ENCODE peak calls at places on chromosomes 2 and 18, in nine cellular contexts. B is GM13976, R is A549, X is brain microvascular endothelial cell, Q is gastrocnemius medialis, L is progenitor cell of endocrine pancreas, S is GM12865, E is pancreas, Z is IMR-90. P is an unnamed sample.

GRCh38 chr2:14975401-14975800 is 342.9 kb downstream of the LRATD1 start:
- DNase-seq in X (no peak), B (no peak), L (no peak), Z (peak; percentile 9), E (no peak), R (no peak), S (no peak), Q (no peak), P (no peak)

GRCh38 chr2:20422679-20423271 is 24.1 kb upstream of the RHOB start:
- DNase-seq in Z (peak; percentile 51), R (peak; percentile 39), Q (no peak), S (peak; percentile 54), L (peak; percentile 6), X (no peak), E (no peak), B (peak; percentile 57), P (no peak)

GRCh38 chr2:55051026-55051866 is 995 bp upstream of the RTN4 start:
- DNase-seq in Q (peak; percentile 58), Z (peak; percentile 100), L (no peak), X (peak; percentile 98), E (no peak), R (peak; percentile 96), B (no peak), S (peak; percentile 42), P (no peak)

GRCh38 chr2:215460682-215461081 is 24.8 kb upstream of the FN1 start:
- DNase-seq in B (no peak), L (no peak), Q (no peak), E (no peak), R (no peak), Z (peak; percentile 97), X (peak; percentile 91), S (no peak), P (no peak)

GRCh38 chr2:101998556-101999121 is 6.9 kb downstream of the IL1R2 start:
- DNase-seq in X (no peak), E (no peak), S (peak; percentile 62), Z (no peak), B (no peak), R (no peak), L (no peak), Q (no peak), P (no peak)

GRCh38 chr2:2739231-2739795 is 408.2 kb upstream of the MYT1L start:
- DNase-seq in S (no peak), E (no peak), B (no peak), L (no peak), Z (no peak), Q (no peak), R (no peak), X (no peak), P (no peak)

GRCh38 chr2:19801367-19802087 is 100.3 kb downstream of the TTC32 start:
- DNase-seq in B (no peak), L (no peak), Z (peak; percentile 98), E (peak; percentile 51), S (no peak), X (peak; percentile 96), Q (peak; percentile 94), R (peak; percentile 94), P (no peak)

GRCh38 chr2:23502096-23502495 is 117.1 kb downstream of the KLHL29 start:
- DNase-seq in L (no peak), X (no peak), S (no peak), E (no peak), Q (no peak), Z (no peak), R (no peak), B (no peak), P (no peak)

GRCh38 chr18:10381951-10382350 is 72.5 kb upstream of the APCDD1 start:
- DNase-seq in X (no peak), S (no peak), Q (no peak), R (no peak), L (no peak), B (no peak), E (no peak), Z (peak; percentile 66), P (no peak)

GRCh38 chr2:23204650-23205049 is 180.3 kb upstream of the KLHL29 start:
- DNase-seq in E (no peak), B (no peak), R (no peak), X (no peak), L (no peak), S (no peak), Q (no peak), Z (no peak), P (no peak)

GRCh38 chr2:151363709-151364108 is 6.3 kb downstream of the TNFAIP6 start:
- DNase-seq in E (no peak), Q (peak; percentile 5), B (peak; percentile 58), S (peak; percentile 91), R (no peak), X (no peak), L (no peak), Z (no peak), P (no peak)

GRCh38 chr2:134762508-134762907 is 43.7 kb upstream of the TMEM163 start:
- DNase-seq in L (no peak), Z (no peak), X (no peak), B (no peak), R (no peak), Q (no peak), S (no peak), E (peak; percentile 57), P (no peak)

GRCh38 chr2:130728007-130728454 is 839 bp upstream of the GPR148 start:
- DNase-seq in L (no peak), Q (no peak), B (peak; percentile 45), S (peak; percentile 18), X (no peak), R (peak; percentile 15), E (peak; percentile 63), Z (no peak), P (no peak)

GRCh38 chr2:151947524-151948165 is 119.4 kb upstream of the ARL5A start:
- DNase-seq in X (peak; percentile 11), Z (no peak), L (no peak), R (no peak), S (peak; percentile 16), E (no peak), Q (peak; percentile 39), B (no peak), P (no peak)

GRCh38 chr2:63849381-63850203 is 7.9 kb downstream of the UGP2 start:
- DNase-seq in B (no peak), X (no peak), Q (no peak), Z (no peak), S (no peak), R (no peak), L (no peak), E (no peak), P (no peak)

GRCh38 chr18:45688113-45688512 is 35.9 kb upstream of the SLC14A1 start:
- DNase-seq in E (no peak), S (no peak), R (no peak), X (peak; percentile 40), L (no peak), B (no peak), Q (no peak), Z (peak; percentile 48), P (no peak)

GRCh38 chr2:60819155-60819862 is 62.1 kb upstream of the REL start:
- DNase-seq in S (no peak), Z (no peak), B (no peak), L (no peak), R (no peak), Q (no peak), X (no peak), E (no peak), P (no peak)

GRCh38 chr2:42252464-42252863 is 83.3 kb downstream of the EML4 start:
- DNase-seq in Z (no peak), E (no peak), S (no peak), Q (no peak), L (no peak), B (peak; percentile 36), X (no peak), R (no peak), P (no peak)

GRCh38 chr2:74511104-74511989 is 2.9 kb upstream of the TLX2 start:
- DNase-seq in X (no peak), S (no peak), B (no peak), L (no peak), E (no peak), Q (no peak), R (no peak), Z (peak; percentile 37), P (no peak)

GRCh38 chr2:9158786-9159779 is 47.5 kb upstream of the ASAP2 start:
- DNase-seq in Q (no peak), E (no peak), Z (no peak), B (no peak), L (no peak), S (no peak), X (no peak), R (no peak), P (no peak)

GRCh38 chr2:176105078-176105726 is 1.9 kb upstream of the HOXD11 start:
- DNase-seq in E (no peak), X (no peak), Z (no peak), R (no peak), B (no peak), L (no peak), Q (no peak), S (no peak), P (no peak)
- TF ChIP-seq CTCF in E (no peak), X (no peak), Z (no peak), R (no peak), B (no peak), L (no peak), Q (no peak), S (no peak), P (no peak)

DNA sequence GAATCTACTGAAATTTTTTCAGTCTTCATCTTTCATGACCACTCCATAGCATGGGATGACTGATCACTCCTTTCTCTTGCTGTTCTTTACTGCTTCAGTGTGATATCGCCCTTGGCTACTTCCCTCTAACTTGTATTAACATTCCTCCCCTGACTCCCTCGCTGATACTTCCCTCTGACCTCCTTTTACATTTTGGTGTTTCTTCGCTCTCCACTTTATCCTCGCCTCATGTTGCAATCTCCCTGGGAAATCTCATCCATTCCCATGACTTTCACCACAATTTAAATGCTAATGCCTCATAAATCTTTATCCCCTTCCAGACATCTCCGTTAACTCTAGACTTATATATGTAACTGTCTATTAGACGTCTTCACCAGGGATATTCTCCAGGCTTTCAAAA is 167.3 kb downstream of the IKZF2 start:
- DNase-seq in R (no peak), X (no peak), L (no peak), Z (no peak), S (no peak), B (no peak), Q (no peak), E (no peak), P (no peak)
- TF ChIP-seq CTCF in R (no peak), X (no peak), L (no peak), Z (no peak), S (no peak), B (no peak), Q (no peak), E (no peak), P (no peak)

GRCh38 chr2:202491514-202491913 is 115.4 kb downstream of the BMPR2 start:
- DNase-seq in B (no peak), Q (no peak), L (no peak), S (no peak), X (no peak), Z (no peak), R (no peak), E (no peak), P (no peak)
- TF ChIP-seq CTCF in B (no peak), Q (no peak), L (no peak), S (no peak), X (no peak), Z (peak; percentile 9), R (no peak), E (no peak), P (no peak)

DNA sequence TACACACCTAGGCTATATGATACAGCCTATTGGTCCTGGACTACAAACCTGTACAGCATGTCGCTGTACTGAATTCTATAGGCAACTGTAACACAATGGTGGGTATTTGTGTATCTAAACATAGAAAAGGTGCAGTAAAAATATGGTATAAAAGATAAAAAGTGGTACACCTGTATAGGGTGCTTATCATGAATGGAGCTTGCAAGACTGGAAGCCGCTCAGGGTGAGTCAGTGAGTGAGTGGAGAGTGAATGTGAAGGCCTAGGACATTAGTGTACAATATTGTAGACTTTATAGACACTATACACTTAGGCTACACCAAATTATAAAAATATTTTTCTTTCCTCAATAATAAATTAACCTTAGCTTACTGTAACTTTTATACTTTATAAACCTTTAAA is 41.8 kb downstream of the RASGRP3 start:
- DNase-seq in X (no peak), S (no peak), E (no peak), B (no peak), R (no peak), L (no peak), Q (no peak), Z (no peak), P (no peak)
- TF ChIP-seq CTCF in X (no peak), S (no peak), E (no peak), B (no peak), R (no peak), L (no peak), Q (no peak), Z (no peak), P (no peak)

P was measured in D721Med.